ENCODE peak calls at places on chromosomes 2 and 18, in seven cellular contexts. D is neural progenitor cell, Q is GM23248, L is GM23338, R is MM.1S, P is HCT116, A is PC-3. C is an unnamed sample.

GRCh38 chr2:233464056-233464455 is 102.5 kb downstream of the USP40 start:
- DNase-seq in P (no peak), Q (no peak), D (no peak), A (no peak), R (no peak), L (no peak), C (no peak)

GRCh38 chr2:215579809-215580208 is 143.9 kb upstream of the FN1 start:
- DNase-seq in P (no peak), R (no peak), L (no peak), A (peak), D (no peak), Q (peak), C (peak)

GRCh38 chr2:71669628-71670429 is 216.5 kb downstream of the DYSF start:
- DNase-seq in Q (no peak), P (no peak), R (no peak), D (no peak), A (no peak), L (no peak), C (no peak)

GRCh38 chr2:234950730-234951385 is 959 bp upstream of the SH3BP4 start:
- DNase-seq in Q (peak), L (peak), R (no peak), P (no peak), A (no peak), D (peak), C (no peak)

GRCh38 chr2:10057231-10058107 is 14.1 kb downstream of the KLF11 start:
- DNase-seq in D (peak), Q (peak), R (no peak), L (peak), P (no peak), A (no peak), C (peak)

GRCh38 chr18:46174317-46175039 is 70.3 kb downstream of the HAUS1 start:
- DNase-seq in Q (peak), D (peak), P (no peak), A (no peak), R (peak), L (peak), C (peak)

GRCh38 chr18:35467624-35468016 is 30.1 kb downstream of the INO80C start:
- DNase-seq in D (peak), P (no peak), L (no peak), Q (no peak), A (no peak), R (no peak), C (no peak)

GRCh38 chr2:165238295-165238694 is 919 bp upstream of the SCN2A start:
- DNase-seq in A (peak), R (peak), Q (peak), D (peak), P (no peak), L (peak), C (peak)

GRCh38 chr18:55790296-55790695 is 202.3 kb upstream of the TCF4 start:
- DNase-seq in D (no peak), Q (peak), L (no peak), R (no peak), A (peak), P (no peak), C (peak)

GRCh38 chr2:216142540-216142939 is 33.4 kb downstream of the XRCC5 start:
- DNase-seq in L (no peak), Q (peak), R (no peak), D (no peak), P (no peak), A (no peak), C (no peak)

GRCh38 chr2:134457765-134458202 is 203.9 kb downstream of the MGAT5 start:
- DNase-seq in R (no peak), P (no peak), Q (no peak), L (no peak), A (no peak), D (no peak), C (no peak)

GRCh38 chr18:22465859-22466602 is 48.3 kb upstream of the CTAGE1 start:
- DNase-seq in P (peak), L (no peak), A (peak), D (no peak), Q (peak), R (no peak), C (peak)

GRCh38 chr2:231917280-231918088 is 8.7 kb downstream of the NPPC start:
- DNase-seq in L (no peak), R (no peak), D (peak), P (no peak), A (no peak), Q (peak), C (no peak)

GRCh38 chr2:151767536-151767935 is 33.3 kb upstream of the NEB start:
- DNase-seq in A (no peak), R (no peak), D (peak), Q (peak), L (no peak), P (no peak), C (no peak)

GRCh38 chr2:203637819-203638167 is 68.6 kb upstream of the CD28 start:
- DNase-seq in Q (no peak), L (no peak), D (peak), R (no peak), A (no peak), P (no peak), C (no peak)

GRCh38 chr2:162200636-162201035 is 42.6 kb downstream of the FAP start:
- DNase-seq in D (no peak), P (no peak), Q (no peak), R (no peak), L (no peak), A (peak), C (no peak)

GRCh38 chr2:85791704-85792565 is 38.1 kb downstream of the ATOH8 start:
- DNase-seq in D (no peak), P (no peak), L (no peak), Q (peak), A (no peak), R (no peak), C (no peak)

GRCh38 chr2:134491796-134492441 is 226.9 kb downstream of the TMEM163 start:
- DNase-seq in L (no peak), Q (no peak), P (peak), R (no peak), A (peak), D (no peak), C (no peak)

GRCh38 chr2:64276417-64277095 is 132.3 kb upstream of the PELI1 start:
- DNase-seq in P (no peak), L (peak), Q (peak), D (peak), A (peak), R (no peak), C (no peak)

GRCh38 chr2:67776276-67776675 is 286.5 kb downstream of the C1D start:
- DNase-seq in R (no peak), Q (no peak), D (no peak), P (no peak), L (no peak), A (no peak), C (no peak)

GRCh38 chr2:8002765-8003393 is 679.0 kb upstream of the ID2 start:
- DNase-seq in D (no peak), Q (no peak), P (no peak), L (no peak), A (no peak), R (no peak), C (no peak)

GRCh38 chr18:59068672-59069071 is 71.0 kb upstream of the SEC11C start:
- DNase-seq in A (no peak), P (no peak), Q (no peak), D (no peak), L (no peak), R (no peak), C (no peak)

GRCh38 chr2:42100696-42101585 is 53.1 kb downstream of the PKDCC start:
- DNase-seq in D (peak), P (no peak), R (peak), Q (peak), L (peak), A (peak), C (peak)

GRCh38 chr2:96763511-96764252 is 3.0 kb downstream of the CNNM4 start:
- DNase-seq in L (peak), A (peak), P (no peak), Q (peak), D (peak), R (no peak), C (peak)

GRCh38 chr2:227826019-227826521 is 12.4 kb downstream of the CCL20 start:
- DNase-seq in R (no peak), A (no peak), L (no peak), Q (no peak), P (no peak), D (no peak), C (no peak)

GRCh38 chr2:51919395-51919794 is 887.5 kb upstream of the NRXN1 start:
- DNase-seq in P (no peak), R (no peak), Q (peak), L (no peak), A (peak), D (no peak), C (no peak)

GRCh38 chr2:85584857-85585780 is 888 bp downstream of the VAMP5 start:
- DNase-seq in A (peak), L (peak), D (no peak), Q (peak), P (no peak), R (no peak), C (peak)

GRCh38 chr2:238929242-238930081 is 81.6 kb downstream of the TWIST2 start:
- DNase-seq in Q (peak), A (peak), L (no peak), D (no peak), R (no peak), P (no peak), C (no peak)

DNA sequence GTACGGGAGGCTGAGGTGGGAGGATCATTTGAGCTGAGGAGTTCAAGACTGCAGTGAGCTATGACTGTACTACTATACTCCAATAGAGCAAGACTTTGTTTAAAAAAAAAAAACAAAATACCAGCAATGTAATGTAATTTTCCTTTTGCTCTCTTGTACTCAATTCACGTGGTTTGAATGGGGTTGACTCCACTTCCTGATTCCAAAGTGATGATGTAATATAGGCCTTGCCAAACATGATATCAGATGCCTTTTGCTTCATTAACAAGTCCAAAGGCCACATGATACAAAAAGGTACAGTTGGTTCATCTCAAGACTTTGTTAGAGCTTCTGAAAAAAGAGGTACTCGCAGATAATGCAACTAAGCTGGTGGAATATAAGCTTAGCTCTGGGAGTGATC is 321.8 kb downstream of the ZEB2 start:
- DNase-seq in Q (peak), D (no peak), A (peak), R (no peak), L (peak), P (peak), C (peak)
- TF ChIP-seq EZH2phosphoT487 in Q (no peak), D (no peak), A (no peak), R (no peak), L (no peak), P (no peak), C (no peak)

GRCh38 chr2:30717081-30717650 is 90.1 kb downstream of the CAPN13 start:
- DNase-seq in D (no peak), R (no peak), A (no peak), L (no peak), Q (no peak), P (no peak), C (no peak)
- TF ChIP-seq EZH2 in D (no peak), R (no peak), A (no peak), L (no peak), Q (no peak), P (no peak), C (no peak)

GRCh38 chr2:109719871-109720270 is 74.2 kb upstream of the RGPD5 start:
- DNase-seq in A (no peak), D (no peak), Q (no peak), L (no peak), R (peak), P (no peak), C (no peak)

GRCh38 chr2:109721626-109722025 is 72.5 kb upstream of the RGPD5 start:
- DNase-seq in L (no peak), P (no peak), A (no peak), Q (no peak), D (no peak), R (no peak), C (no peak)

GRCh38 chr2:109720379-109721116 is 73.6 kb upstream of the RGPD5 start:
- DNase-seq in D (no peak), R (peak), P (no peak), Q (no peak), A (no peak), L (no peak), C (no peak)

GRCh38 chr2:109722026-109722425 is 72.1 kb upstream of the RGPD5 start:
- DNase-seq in A (no peak), R (no peak), Q (no peak), D (no peak), L (no peak), P (no peak), C (peak)

DNA sequence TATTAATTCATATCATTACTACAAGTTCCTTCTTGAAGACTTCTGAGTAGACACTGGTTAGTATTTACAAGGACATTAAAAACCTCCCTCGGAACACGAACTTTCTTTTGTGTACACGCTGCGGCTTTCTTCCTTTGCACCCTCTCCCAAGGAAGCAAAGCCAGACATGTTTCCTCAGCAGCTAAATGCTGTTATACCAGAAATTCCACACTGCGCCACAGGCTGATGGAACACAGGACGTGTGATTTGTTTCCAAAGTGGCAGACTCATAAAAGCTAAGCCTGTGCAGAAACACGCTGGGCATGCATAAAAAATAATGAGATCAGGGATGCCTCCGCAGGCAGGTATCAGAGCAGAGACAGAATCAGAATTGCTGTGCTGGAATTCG is 73.0 kb upstream of the RGPD5 start:
- DNase-seq in L (no peak), R (no peak), P (no peak), A (no peak), D (no peak), Q (no peak), C (no peak)
- H2AFZ ChIP-seq in L (peak), R (no peak), P (no peak), A (no peak), D (no peak), Q (no peak), C (no peak)

GRCh38 chr2:46564350-46564749 is 85.0 kb downstream of the TMEM247 start:
- DNase-seq in L (no peak), P (no peak), Q (no peak), D (no peak), R (no peak), A (no peak), C (no peak)

GRCh38 chr2:46563110-46563731 is 83.9 kb downstream of the TMEM247 start:
- DNase-seq in L (no peak), P (no peak), Q (no peak), D (no peak), A (no peak), R (no peak), C (no peak)

GRCh38 chr2:46559257-46559656 is 79.9 kb downstream of the TMEM247 start:
- DNase-seq in L (no peak), R (no peak), P (no peak), A (no peak), D (no peak), Q (no peak), C (no peak)

GRCh38 chr2:46562451-46562841 is 83.1 kb downstream of the TMEM247 start:
- DNase-seq in A (no peak), R (peak), D (no peak), L (no peak), P (no peak), Q (no peak), C (no peak)

DNA sequence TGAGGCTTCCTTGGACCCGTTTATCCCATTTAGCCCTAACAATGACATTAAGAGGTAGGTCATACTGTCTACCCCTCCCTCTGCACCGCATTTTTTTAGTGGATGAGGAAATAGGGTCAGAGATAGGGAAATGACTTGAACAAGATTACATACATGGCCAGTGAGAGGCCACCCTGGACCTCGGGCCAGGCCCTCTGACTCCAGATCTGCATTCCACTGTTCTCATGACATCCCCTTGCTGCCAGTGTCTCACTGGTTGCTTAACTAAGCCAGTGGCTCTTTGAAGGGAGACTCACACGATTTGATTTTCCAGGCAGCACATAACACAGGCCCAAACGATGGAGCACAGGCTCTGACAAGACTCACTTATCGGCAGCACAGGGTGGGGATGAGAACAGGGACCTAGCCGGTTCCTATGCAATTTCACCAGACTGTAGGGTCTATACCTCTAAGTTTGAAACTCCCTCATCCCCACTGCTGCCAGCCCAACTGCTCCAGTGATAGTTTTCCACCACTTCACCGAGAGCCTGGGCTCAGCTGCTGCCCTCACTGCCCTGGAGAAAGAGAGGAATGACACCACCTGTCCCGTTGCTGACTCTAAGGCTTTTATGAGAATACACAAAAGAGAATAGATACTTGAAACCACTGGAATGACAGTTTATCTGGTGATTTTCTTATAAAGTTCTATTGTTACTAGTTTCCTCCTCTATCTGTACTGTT is 82.5 kb downstream of the TMEM247 start:
- DNase-seq in L (no peak), A (no peak), R (no peak), Q (peak), P (no peak), D (no peak), C (no peak)
- TF ChIP-seq EZH2phosphoT487 in L (no peak), A (no peak), R (no peak), Q (no peak), P (no peak), D (no peak), C (no peak)

GRCh38 chr18:78785706-78786105 is 193.9 kb upstream of the SALL3 start:
- DNase-seq in D (no peak), R (no peak), A (no peak), Q (no peak), L (no peak), P (no peak), C (no peak)
- TF ChIP-seq EZH2 in D (no peak), R (no peak), A (no peak), Q (no peak), L (no peak), P (no peak), C (no peak)

DNA sequence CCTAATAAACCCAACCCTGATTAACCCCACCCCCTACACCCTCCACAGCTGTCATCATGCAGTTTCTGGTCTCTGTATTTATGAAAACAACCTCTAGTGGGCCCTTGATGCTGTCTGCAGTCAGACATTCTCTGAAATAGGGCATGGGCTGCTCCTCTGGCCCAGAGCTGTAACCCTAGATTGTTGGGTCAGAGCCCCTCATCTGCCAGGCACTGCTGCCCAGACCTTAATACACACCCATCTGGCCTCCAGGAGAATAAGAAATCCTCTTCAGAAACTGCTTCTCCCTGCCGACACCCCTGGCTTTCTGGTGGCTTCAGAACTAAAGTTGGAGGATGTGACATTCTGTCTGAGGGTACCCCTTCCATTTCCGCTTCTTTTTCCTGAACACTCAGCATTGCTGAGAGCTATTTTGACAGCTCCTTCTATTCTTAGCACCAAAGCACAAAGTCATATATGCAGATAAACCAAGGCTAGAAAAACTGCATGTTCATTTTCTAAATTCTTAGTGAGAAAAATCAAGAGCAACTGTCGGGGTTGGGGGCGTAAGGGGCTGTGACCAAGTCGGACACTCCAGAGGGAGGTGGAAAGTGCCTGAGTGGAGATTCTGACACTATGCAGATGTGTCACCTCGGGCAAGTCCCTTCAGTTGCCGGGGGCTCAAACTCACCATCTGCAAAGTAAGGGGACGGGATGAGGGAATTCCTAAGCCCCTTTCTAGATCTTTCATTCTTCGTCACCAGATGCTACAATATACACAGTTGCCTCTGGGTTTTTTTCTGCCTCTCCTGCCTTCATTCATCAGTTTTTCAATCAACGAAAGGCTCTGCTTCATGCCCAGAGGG is 28.7 kb downstream of the SRSF7 start:
- DNase-seq in L (no peak), P (no peak), A (no peak), R (peak), D (no peak), Q (no peak), C (no peak)
- H2AFZ ChIP-seq in L (no peak), P (no peak), A (no peak), R (peak), D (no peak), Q (no peak), C (no peak)

GRCh38 chr2:2528801-2529200 is 197.7 kb upstream of the MYT1L start:
- DNase-seq in R (no peak), P (no peak), A (no peak), D (no peak), Q (no peak), L (no peak), C (no peak)
- TF ChIP-seq EZH2phosphoT487 in R (no peak), P (no peak), A (no peak), D (no peak), Q (no peak), L (no peak), C (no peak)